ENCODE peak calls at places on chromosomes 6 and 20, in four cellular contexts. One of them, this sample, is unnamed.

GRCh38 chr6:35487653-35488516 is 9.0 kb downstream of the TEAD3 start:
- DNase-seq in brain pericyte: no peak
- DNase-seq in effector memory CD8-positive, alpha-beta T cell: no peak
- DNase-seq in C1 segment of cervical spinal cord: no peak
- DNase-seq in this sample: no peak

GRCh38 chr6:126631343-126631742 is 291.4 kb downstream of the CENPW start:
- DNase-seq in C1 segment of cervical spinal cord: no peak
- DNase-seq in brain pericyte: no peak
- DNase-seq in effector memory CD8-positive, alpha-beta T cell: no peak
- DNase-seq in this sample: no peak

GRCh38 chr6:133128191-133128590 is 113.0 kb upstream of the EYA4 start:
- DNase-seq in effector memory CD8-positive, alpha-beta T cell: no peak
- DNase-seq in brain pericyte: no peak
- DNase-seq in C1 segment of cervical spinal cord: no peak
- DNase-seq in this sample: no peak

GRCh38 chr20:42082611-42083010 is 464.4 kb upstream of the CHD6 start:
- DNase-seq in brain pericyte: no peak
- DNase-seq in effector memory CD8-positive, alpha-beta T cell: no peak
- DNase-seq in C1 segment of cervical spinal cord: no peak
- DNase-seq in this sample: no peak

GRCh38 chr20:45404438-45404837 is 3.7 kb upstream of the DBNDD2 start:
- DNase-seq in brain pericyte: no peak
- DNase-seq in effector memory CD8-positive, alpha-beta T cell: no peak
- DNase-seq in C1 segment of cervical spinal cord: no peak
- DNase-seq in this sample: no peak

GRCh38 chr20:475463-476357 is 13.4 kb upstream of the TBC1D20 start:
- DNase-seq in effector memory CD8-positive, alpha-beta T cell: no peak
- DNase-seq in brain pericyte: no peak
- DNase-seq in C1 segment of cervical spinal cord: no peak
- DNase-seq in this sample: no peak

GRCh38 chr20:47191074-47191673 is 165.3 kb downstream of the ZMYND8 start:
- DNase-seq in C1 segment of cervical spinal cord: no peak
- DNase-seq in brain pericyte: no peak
- DNase-seq in effector memory CD8-positive, alpha-beta T cell: no peak
- DNase-seq in this sample: no peak

GRCh38 chr6:159082039-159082815 is 37.4 kb upstream of the TAGAP start:
- DNase-seq in effector memory CD8-positive, alpha-beta T cell: no peak
- DNase-seq in C1 segment of cervical spinal cord: no peak
- DNase-seq in brain pericyte: no peak
- DNase-seq in this sample: no peak

GRCh38 chr6:96499781-96500180 is 21.8 kb upstream of the UFL1 start:
- DNase-seq in brain pericyte: no peak
- DNase-seq in C1 segment of cervical spinal cord: no peak
- DNase-seq in effector memory CD8-positive, alpha-beta T cell: peak
- DNase-seq in this sample: peak

GRCh38 chr6:107129370-107129925 is 14.1 kb upstream of the BEND3 start:
- DNase-seq in C1 segment of cervical spinal cord: no peak
- DNase-seq in brain pericyte: no peak
- DNase-seq in effector memory CD8-positive, alpha-beta T cell: no peak
- DNase-seq in this sample: no peak

GRCh38 chr6:119443993-119444641 is 94.6 kb upstream of the MAN1A1 start:
- DNase-seq in brain pericyte: no peak
- DNase-seq in effector memory CD8-positive, alpha-beta T cell: no peak
- DNase-seq in C1 segment of cervical spinal cord: no peak
- DNase-seq in this sample: no peak

GRCh38 chr6:77740380-77740779 is 87.5 kb downstream of the MEI4 start:
- DNase-seq in effector memory CD8-positive, alpha-beta T cell: no peak
- DNase-seq in C1 segment of cervical spinal cord: no peak
- DNase-seq in brain pericyte: no peak
- DNase-seq in this sample: no peak

GRCh38 chr6:117548797-117549301 is 53.5 kb downstream of the GOPC start:
- DNase-seq in effector memory CD8-positive, alpha-beta T cell: peak
- DNase-seq in C1 segment of cervical spinal cord: no peak
- DNase-seq in brain pericyte: no peak
- DNase-seq in this sample: no peak

GRCh38 chr6:169905041-169905807 is 153.8 kb downstream of the ERMARD start:
- DNase-seq in C1 segment of cervical spinal cord: no peak
- DNase-seq in effector memory CD8-positive, alpha-beta T cell: no peak
- DNase-seq in brain pericyte: no peak
- DNase-seq in this sample: no peak

GRCh38 chr6:129276986-129277385 is 394.0 kb downstream of the LAMA2 start:
- DNase-seq in C1 segment of cervical spinal cord: no peak
- DNase-seq in effector memory CD8-positive, alpha-beta T cell: no peak
- DNase-seq in brain pericyte: no peak
- DNase-seq in this sample: no peak

GRCh38 chr6:106997392-106998257 is 23.1 kb upstream of the CD24 start:
- DNase-seq in effector memory CD8-positive, alpha-beta T cell: peak
- DNase-seq in C1 segment of cervical spinal cord: no peak
- DNase-seq in brain pericyte: no peak
- DNase-seq in this sample: peak

GRCh38 chr6:27617700-27618689 is 145.1 kb upstream of the ZNF184 start:
- DNase-seq in C1 segment of cervical spinal cord: no peak
- DNase-seq in effector memory CD8-positive, alpha-beta T cell: no peak
- DNase-seq in brain pericyte: no peak
- DNase-seq in this sample: no peak

GRCh38 chr20:13085275-13085674 is 76.5 kb downstream of the SPTLC3 start:
- DNase-seq in C1 segment of cervical spinal cord: no peak
- DNase-seq in effector memory CD8-positive, alpha-beta T cell: no peak
- DNase-seq in brain pericyte: no peak
- DNase-seq in this sample: no peak